ENCODE peak calls at places on chromosomes 1 and 21, in six cellular contexts. E is T1000; F is C1 segment of cervical spinal cord; X is cardiac muscle cell; C is NCI-H526 treated with DMSO at 0.1 percent for 48 hours; J is CD4-positive, alpha-beta T cell. Z is an unnamed sample.

GRCh38 chr1:184789899-184790298 is 35.2 kb upstream of the EDEM3 start:
- DNase-seq in F (no peak), C (no peak), E (no peak), J (no peak), X (no peak), Z (no peak)

GRCh38 chr21:24939288-24939687 is 668.0 kb downstream of the MRPL39 start:
- DNase-seq in J (no peak), E (no peak), C (no peak), F (no peak), X (no peak), Z (no peak)

GRCh38 chr1:10779201-10779600 is 17.2 kb downstream of the CASZ1 start:
- DNase-seq in C (peak; percentile 64), X (no peak), F (no peak), J (no peak), E (no peak), Z (no peak)

GRCh38 chr1:233020441-233020840 is 70.0 kb downstream of the NTPCR start:
- DNase-seq in F (no peak), E (no peak), X (peak; percentile 69), J (no peak), C (no peak), Z (no peak)

GRCh38 chr21:33028759-33029511 is 3.2 kb downstream of the OLIG2 start:
- DNase-seq in F (no peak), J (peak; percentile 13), E (no peak), C (no peak), X (no peak), Z (peak; percentile 38)

GRCh38 chr1:14725641-14726213 is 127.2 kb downstream of the KAZN start:
- DNase-seq in F (no peak), X (no peak), E (no peak), C (no peak), J (no peak), Z (no peak)

GRCh38 chr1:150106331-150106730 is 38.8 kb downstream of the VPS45 start:
- DNase-seq in J (peak; percentile 7), X (no peak), C (peak; percentile 48), F (no peak), E (no peak), Z (no peak)

GRCh38 chr1:227869851-227870305 is 54.4 kb downstream of the PRSS38 start:
- DNase-seq in J (no peak), F (no peak), E (no peak), X (no peak), C (no peak), Z (no peak)

GRCh38 chr1:18178125-18178524 is 70.5 kb downstream of the IGSF21 start:
- DNase-seq in X (no peak), F (no peak), E (no peak), J (no peak), C (no peak), Z (no peak)

GRCh38 chr1:241702436-241702835 is 50.4 kb downstream of the WDR64 start:
- DNase-seq in E (peak; percentile 31), J (no peak), C (no peak), X (no peak), F (no peak), Z (no peak)

GRCh38 chr1:204791453-204792366 is 79.0 kb upstream of the NFASC start:
- DNase-seq in X (peak; percentile 83), C (peak; percentile 41), J (peak; percentile 76), E (no peak), F (no peak), Z (peak; percentile 11)